ENCODE peak calls at places on chromosomes 13 and 19, in nine cellular contexts. B, L, E, P, J, O, F, K and D are unnamed samples.

GRCh38 chr19:41588497-41589209 is 12.7 kb downstream of the CEACAM21 start:
- DNase-seq in J (no peak), O (peak), L (no peak), P (no peak), B (peak), E (no peak), K (no peak), F (no peak), D (peak)

GRCh38 chr19:55578761-55579747 is 1.6 kb downstream of the ZNF579 start:
- DNase-seq in J (no peak), P (no peak), K (no peak), L (no peak), F (no peak), E (no peak), B (no peak), O (no peak), D (no peak)

GRCh38 chr19:45793178-45793564 is 526 bp upstream of the DMWD start:
- DNase-seq in J (no peak), F (no peak), E (no peak), O (no peak), B (no peak), K (no peak), L (no peak), P (no peak), D (no peak)

GRCh38 chr13:30142502-30143211 is 164.7 kb downstream of the KATNAL1 start:
- DNase-seq in F (peak), E (no peak), J (no peak), O (peak), L (no peak), K (peak), B (peak), P (no peak), D (peak)

GRCh38 chr19:2342656-2343288 is 14.3 kb downstream of the SPPL2B start:
- DNase-seq in K (no peak), F (no peak), O (no peak), E (no peak), J (no peak), P (no peak), L (no peak), B (no peak), D (no peak)

GRCh38 chr13:99800004-99800403 is 171.6 kb downstream of the ZIC5 start:
- DNase-seq in E (no peak), L (no peak), B (no peak), J (no peak), O (no peak), K (no peak), F (no peak), P (no peak), D (no peak)

GRCh38 chr19:2556221-2557092 is 80.5 kb downstream of the GADD45B start:
- DNase-seq in F (no peak), J (no peak), P (no peak), L (no peak), E (no peak), B (no peak), O (no peak), K (no peak), D (no peak)

GRCh38 chr19:39506598-39506943 is 7.8 kb downstream of the DLL3 start:
- DNase-seq in B (no peak), K (no peak), P (no peak), F (no peak), J (no peak), E (no peak), O (no peak), L (no peak), D (no peak)

GRCh38 chr13:42895781-42896180 is 96.3 kb downstream of the EPSTI1 start:
- DNase-seq in K (no peak), P (no peak), F (no peak), L (no peak), J (no peak), O (no peak), B (no peak), E (no peak), D (no peak)

GRCh38 chr13:46728777-46729176 is 68.2 kb downstream of the ESD start:
- DNase-seq in F (no peak), O (peak), L (no peak), E (no peak), B (no peak), J (no peak), K (no peak), P (no peak), D (peak)

GRCh38 chr13:44868397-44868796 is 120.9 kb downstream of the NUFIP1 start:
- DNase-seq in E (no peak), O (peak), B (no peak), F (no peak), L (no peak), P (no peak), K (no peak), J (no peak), D (no peak)

GRCh38 chr13:98976941-98977340 is 923 bp downstream of the DOCK9 start:
- DNase-seq in J (no peak), E (no peak), K (no peak), L (no peak), F (no peak), B (peak), P (no peak), O (no peak), D (no peak)

GRCh38 chr19:18102916-18103542 is 5.5 kb downstream of the MAST3 start:
- DNase-seq in E (no peak), K (no peak), F (no peak), L (no peak), P (no peak), J (no peak), B (no peak), O (no peak), D (no peak)

GRCh38 chr13:27353166-27353583 is 71.2 kb upstream of the GTF3A start:
- DNase-seq in B (peak), P (no peak), O (peak), J (no peak), E (no peak), F (no peak), L (no peak), K (no peak), D (peak)

GRCh38 chr19:293436-294110 is 2.4 kb upstream of the PLPP2 start:
- DNase-seq in F (no peak), O (no peak), E (no peak), J (no peak), P (no peak), B (no peak), K (no peak), L (no peak), D (no peak)

GRCh38 chr19:21143846-21144245 is 2.0 kb downstream of the ZNF431 start:
- DNase-seq in F (no peak), K (no peak), B (peak), P (no peak), J (no peak), O (peak), E (no peak), L (no peak), D (peak)

GRCh38 chr19:16942583-16942982 is 53.8 kb downstream of the F2RL3 start:
- DNase-seq in K (no peak), E (no peak), P (no peak), B (no peak), L (no peak), O (no peak), F (no peak), J (no peak), D (no peak)

GRCh38 chr13:99694251-99694650 is 193.0 kb downstream of the TM9SF2 start:
- DNase-seq in P (no peak), O (no peak), B (no peak), F (no peak), J (no peak), K (no peak), L (no peak), E (no peak), D (no peak)

GRCh38 chr19:42199440-42200115 is 17.9 kb downstream of the DEDD2 start:
- DNase-seq in B (no peak), P (no peak), K (no peak), E (no peak), F (peak), O (peak), L (no peak), J (peak), D (no peak)

GRCh38 chr19:19480688-19481087 is 34.7 kb downstream of the TSSK6 start:
- DNase-seq in B (peak), O (peak), F (no peak), J (no peak), E (no peak), P (no peak), L (no peak), K (no peak), D (no peak)

GRCh38 chr13:104008571-104009435 is 942.6 kb upstream of the SLC10A2 start:
- DNase-seq in J (no peak), B (peak), K (no peak), L (no peak), E (no peak), F (no peak), P (no peak), O (no peak), D (no peak)

GRCh38 chr19:45766293-45766918 is 2.6 kb downstream of the SIX5 start:
- DNase-seq in K (no peak), L (no peak), E (no peak), O (no peak), B (no peak), F (no peak), J (no peak), P (no peak), D (no peak)

GRCh38 chr13:26280822-26281221 is 26.9 kb downstream of the CDK8 start:
- DNase-seq in F (no peak), P (no peak), E (no peak), J (no peak), K (no peak), B (peak), O (no peak), L (no peak), D (peak)